ENCODE peak calls at places on chromosomes 7 and 10, in eight cellular contexts. T is coronary artery, G is fibroblast of the aortic adventitia, O is choroid plexus epithelial cell, N is brain microvascular endothelial cell, F is HFF-Myc, C is kidney epithelial cell, H is pancreas. B is an unnamed sample.

GRCh38 chr7:155194531-155195140 is 103.0 kb upstream of the INSIG1 start:
- DNase-seq in T (peak; percentile 65), G (no peak), O (no peak), N (no peak), F (no peak), C (no peak), H (no peak), B (no peak)

GRCh38 chr7:26200113-26200443 is 468 bp downstream of the HNRNPA2B1 start:
- DNase-seq in T (peak; percentile 86), G (no peak), O (no peak), N (no peak), F (no peak), C (no peak), H (peak; percentile 87), B (no peak)

GRCh38 chr7:38476764-38477163 is 154.4 kb downstream of the AMPH start:
- DNase-seq in T (no peak), G (no peak), O (no peak), N (no peak), F (no peak), C (no peak), H (no peak), B (no peak)

GRCh38 chr10:969473-970150 is 18.6 kb upstream of the GTPBP4 start:
- DNase-seq in T (no peak), G (no peak), O (no peak), N (no peak), F (no peak), C (no peak), H (no peak), B (no peak)

GRCh38 chr7:1537631-1538412 is 7.3 kb downstream of the MAFK start:
- DNase-seq in T (peak; percentile 100), G (peak; percentile 99), O (peak; percentile 99), N (peak; percentile 100), F (peak; percentile 77), C (peak; percentile 91), H (peak; percentile 96), B (peak; percentile 89)

GRCh38 chr7:90771281-90771680 is 175.2 kb downstream of the CDK14 start:
- DNase-seq in T (no peak), G (peak; percentile 36), O (peak; percentile 83), N (peak; percentile 31), F (no peak), C (no peak), H (no peak), B (no peak)

GRCh38 chr7:138882249-138882648 is 84.3 kb upstream of the ATP6V0A4 start:
- DNase-seq in T (no peak), G (no peak), O (no peak), N (no peak), F (no peak), C (no peak), H (no peak), B (no peak)

GRCh38 chr7:78326870-78327269 is 528.3 kb downstream of the PHTF2 start:
- DNase-seq in T (no peak), G (peak; percentile 4), O (no peak), N (no peak), F (peak; percentile 1), C (peak; percentile 34), H (no peak), B (no peak)

GRCh38 chr7:129786825-129787563 is 165.8 kb downstream of the UBE2H start:
- DNase-seq in T (no peak), G (no peak), O (peak; percentile 18), N (no peak), F (no peak), C (no peak), H (no peak), B (no peak)

GRCh38 chr10:29144126-29144525 is 144.7 kb upstream of the LYZL1 start:
- DNase-seq in T (no peak), G (no peak), O (peak; percentile 50), N (no peak), F (no peak), C (no peak), H (no peak), B (no peak)

GRCh38 chr7:36961097-36961496 is 236.8 kb upstream of the AOAH start:
- DNase-seq in T (no peak), G (no peak), O (no peak), N (no peak), F (no peak), C (no peak), H (no peak), B (no peak)

GRCh38 chr7:39951156-39951942 is 1.3 kb downstream of the CDK13 start:
- DNase-seq in T (peak; percentile 73), G (peak; percentile 41), O (peak; percentile 54), N (peak; percentile 38), F (no peak), C (no peak), H (peak; percentile 90), B (no peak)

GRCh38 chr7:46839651-46840050 is 742.3 kb downstream of the TNS3 start:
- DNase-seq in T (no peak), G (no peak), O (no peak), N (no peak), F (no peak), C (no peak), H (no peak), B (no peak)

GRCh38 chr10:132630666-132631347 is 93.2 kb downstream of the INPP5A start:
- DNase-seq in T (peak; percentile 93), G (peak; percentile 50), O (no peak), N (no peak), F (no peak), C (no peak), H (peak; percentile 85), B (no peak)

GRCh38 chr10:49379596-49380410 is 16.1 kb downstream of the DRGX start:
- DNase-seq in T (peak; percentile 69), G (no peak), O (peak; percentile 30), N (no peak), F (no peak), C (no peak), H (no peak), B (no peak)
- TF ChIP-seq CTCF in T (no peak), G (no peak), O (peak; percentile 42), N (peak; percentile 56), F (peak; percentile 12), C (peak; percentile 10), H (no peak), B (no peak)

GRCh38 chr10:104121485-104122272 is at the start of gene SFR1:
- DNase-seq in T (peak; percentile 99), G (peak; percentile 97), O (peak; percentile 99), N (peak; percentile 98), F (peak; percentile 93), C (peak; percentile 85), H (peak; percentile 99), B (peak; percentile 96)
- TF ChIP-seq CTCF in T (peak; percentile 39), G (peak; percentile 51), O (peak; percentile 63), N (peak; percentile 65), F (peak; percentile 55), C (peak; percentile 51), H (peak; percentile 43), B (peak; percentile 55)

GRCh38 chr10:90579602-90580242 is 278.1 kb downstream of the HTR7 start:
- DNase-seq in T (no peak), G (peak; percentile 34), O (peak; percentile 76), N (peak; percentile 62), F (peak; percentile 22), C (no peak), H (no peak), B (no peak)
- TF ChIP-seq CTCF in T (no peak), G (peak; percentile 31), O (peak; percentile 61), N (peak; percentile 66), F (peak; percentile 17), C (peak; percentile 20), H (no peak), B (no peak)

DNA sequence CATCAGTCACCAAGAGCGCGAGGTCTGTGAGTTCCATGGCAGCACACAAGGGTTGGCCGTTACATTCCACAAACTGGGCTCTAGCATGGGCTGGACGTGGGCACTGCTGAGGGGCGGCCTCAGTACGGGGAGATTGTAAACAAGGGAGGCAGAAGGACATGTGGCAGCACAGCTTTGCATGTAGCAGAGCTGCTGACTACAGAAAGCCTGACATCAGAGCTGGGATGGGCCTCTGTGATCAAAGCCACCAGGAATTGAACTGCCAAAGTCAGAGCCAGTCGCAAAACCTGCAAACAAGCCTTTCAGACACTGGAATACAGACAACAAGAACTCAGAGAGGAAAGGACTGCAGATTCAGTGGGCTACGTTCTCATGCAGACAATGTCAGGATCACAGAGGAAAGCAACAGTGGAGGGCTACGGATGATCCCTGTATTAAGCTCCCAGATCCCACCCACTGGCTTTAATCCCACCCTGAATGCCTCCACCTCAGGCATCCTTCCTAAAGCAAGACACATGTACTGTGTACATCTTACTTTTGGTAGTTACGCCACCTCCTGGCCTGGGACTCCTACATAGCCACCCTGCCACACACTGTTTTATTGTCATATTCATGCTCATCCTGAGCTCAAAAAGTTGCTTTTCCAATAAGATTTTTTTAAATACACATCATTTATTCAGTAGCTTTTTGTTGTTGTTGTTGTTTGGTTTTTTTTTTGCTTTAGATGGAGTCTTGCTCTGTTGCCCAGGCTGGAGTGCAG is 291.1 kb upstream of the IMMP2L start:
- DNase-seq in T (no peak), G (peak; percentile 22), O (peak; percentile 26), N (no peak), F (no peak), C (no peak), H (no peak), B (no peak)
- TF ChIP-seq CTCF in T (no peak), G (peak; percentile 19), O (peak; percentile 45), N (peak; percentile 48), F (peak; percentile 14), C (no peak), H (no peak), B (peak; percentile 23)

DNA sequence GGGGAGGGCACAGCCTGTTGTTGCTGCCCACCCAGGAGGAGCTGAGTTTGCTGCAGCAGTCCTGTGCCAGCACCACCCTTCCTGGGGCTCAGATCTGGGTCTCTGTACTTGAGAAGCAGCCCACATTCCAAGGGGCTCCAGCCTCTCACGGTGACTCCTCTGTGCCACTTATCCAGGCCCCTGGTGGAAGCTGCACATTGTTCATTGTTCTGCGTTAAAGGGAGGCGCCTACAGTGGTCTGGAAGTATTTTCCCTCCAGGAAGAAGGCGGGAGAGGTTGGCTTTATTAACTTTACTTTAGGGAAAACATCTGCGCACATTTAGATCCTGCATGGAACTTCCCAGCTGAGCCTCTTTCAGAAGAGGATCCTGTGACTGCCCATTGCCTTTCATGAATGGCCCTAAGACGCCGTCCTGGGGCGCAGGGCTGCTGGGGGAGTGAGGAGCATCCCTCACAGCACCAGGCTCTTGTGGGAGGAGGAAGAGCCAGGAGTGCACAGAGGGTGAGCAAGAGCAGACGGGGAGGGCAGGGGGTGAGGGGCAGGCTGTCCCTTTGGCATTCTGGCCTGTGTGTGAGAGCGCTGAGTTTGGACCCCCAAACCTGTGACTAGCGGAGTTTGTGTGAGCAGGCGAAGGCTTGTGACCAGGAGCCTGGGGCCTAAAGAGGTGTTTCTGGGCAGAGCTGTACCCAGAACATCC is 98.6 kb upstream of the BTBD16 start:
- DNase-seq in T (no peak), G (peak; percentile 20), O (no peak), N (no peak), F (no peak), C (no peak), H (no peak), B (no peak)
- TF ChIP-seq CTCF in T (no peak), G (no peak), O (no peak), N (no peak), F (no peak), C (no peak), H (no peak), B (no peak)

DNA sequence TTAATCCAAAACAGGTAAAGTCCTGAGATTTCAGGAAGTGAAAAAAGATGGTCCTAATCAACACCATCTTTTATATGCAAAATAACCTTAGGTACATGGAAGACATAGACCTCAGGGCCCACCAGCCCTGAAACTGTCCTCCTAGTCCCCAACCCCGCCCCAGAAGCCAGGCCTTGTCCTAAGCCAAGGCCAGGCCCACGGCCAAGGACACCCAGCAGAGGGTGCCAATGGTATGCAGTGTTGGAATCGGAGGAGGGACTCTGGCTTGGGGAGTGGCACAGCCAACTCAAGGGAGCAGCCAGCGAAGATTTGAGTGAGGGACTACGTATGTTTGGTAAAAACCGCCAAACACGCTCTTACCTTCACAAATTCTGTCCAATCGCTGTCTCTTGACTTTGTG is 96.7 kb downstream of the ZRANB1 start:
- DNase-seq in T (peak; percentile 89), G (no peak), O (no peak), N (no peak), F (no peak), C (no peak), H (peak; percentile 85), B (no peak)
- TF ChIP-seq CTCF in T (no peak), G (no peak), O (peak; percentile 34), N (peak; percentile 42), F (no peak), C (peak; percentile 19), H (no peak), B (no peak)